ENCODE peak calls at places on chromosomes 4 and X, in seven cellular contexts. L is D341Med, V is cardiac septum, G is SK-MEL-5, Z is A172, R is A549, U is head of caudate nucleus. D is an unnamed sample.

GRCh38 chrX:119516157-119516702 is 48.0 kb downstream of the SLC25A5 start:
- DNase-seq in U (no peak), V (no peak), R (peak; percentile 71), G (peak; percentile 73), Z (peak; percentile 25), L (peak; percentile 73), D (peak; percentile 83)

GRCh38 chrX:65961714-65962113 is 78.2 kb downstream of the VSIG4 start:
- DNase-seq in L (no peak), G (no peak), R (no peak), Z (no peak), U (no peak), V (no peak), D (no peak)

GRCh38 chr4:2935762-2936743 is 27.2 kb downstream of the NOP14 start:
- DNase-seq in U (no peak), L (peak; percentile 42), Z (peak; percentile 99), G (no peak), R (no peak), V (peak; percentile 41), D (no peak)

GRCh38 chr4:113952452-113953029 is 26.9 kb downstream of the ARSJ start:
- DNase-seq in L (peak; percentile 54), U (no peak), G (peak; percentile 80), R (peak; percentile 12), V (no peak), Z (peak; percentile 44), D (peak; percentile 25)

GRCh38 chrX:135737361-135738071 is 24.1 kb downstream of the CT45A1 start:
- DNase-seq in G (peak; percentile 48), V (no peak), R (no peak), U (no peak), Z (no peak), L (no peak), D (no peak)

GRCh38 chrX:39982927-39983326 is 114.8 kb downstream of the BCOR start:
- DNase-seq in L (no peak), V (no peak), G (no peak), U (no peak), R (no peak), Z (no peak), D (no peak)

GRCh38 chr4:8229341-8229975 is 30.4 kb downstream of the SH3TC1 start:
- DNase-seq in U (no peak), G (no peak), Z (no peak), V (no peak), R (no peak), L (no peak), D (no peak)

GRCh38 chr4:109665783-109666455 is 37.3 kb downstream of the CASP6 start:
- DNase-seq in V (no peak), Z (no peak), G (no peak), U (no peak), R (no peak), L (no peak), D (peak; percentile 69)

GRCh38 chrX:154494715-154495114 is 4.3 kb upstream of the SLC10A3 start:
- DNase-seq in Z (no peak), R (no peak), L (no peak), G (no peak), V (no peak), U (no peak), D (no peak)

GRCh38 chrX:99242001-99242400 is 1168.1 kb downstream of the PCDH19 start:
- DNase-seq in Z (no peak), G (no peak), R (no peak), L (no peak), V (no peak), U (no peak), D (no peak)

GRCh38 chr4:101464596-101464995 is 117.3 kb upstream of the PPP3CA start:
- DNase-seq in R (no peak), G (no peak), V (no peak), L (no peak), Z (no peak), U (no peak), D (peak; percentile 1)

GRCh38 chrX:38431525-38431924 is 79.1 kb downstream of the OTC start:
- DNase-seq in U (no peak), Z (no peak), L (no peak), R (no peak), G (no peak), V (no peak), D (no peak)

GRCh38 chr4:21512351-21512750 is 436.2 kb downstream of the KCNIP4 start:
- DNase-seq in L (peak; percentile 55), R (peak; percentile 0), V (no peak), Z (peak; percentile 35), G (peak; percentile 69), U (no peak), D (peak; percentile 61)

GRCh38 chr4:67051000-67051789 is 494.1 kb downstream of the CENPC start:
- DNase-seq in Z (no peak), V (no peak), R (no peak), L (no peak), U (no peak), G (no peak), D (no peak)

GRCh38 chr4:107862658-107863057 is 37.9 kb downstream of the SGMS2 start:
- DNase-seq in Z (peak; percentile 63), G (no peak), V (no peak), U (no peak), R (peak; percentile 15), L (no peak), D (peak; percentile 13)

GRCh38 chrX:39969099-39969825 is 128.5 kb downstream of the BCOR start:
- DNase-seq in Z (no peak), R (no peak), V (no peak), U (no peak), G (no peak), L (no peak), D (peak; percentile 80)

GRCh38 chrX:150146271-150146888 is 208.1 kb upstream of the EOLA2 start:
- DNase-seq in Z (peak; percentile 23), R (no peak), U (no peak), V (no peak), G (no peak), L (no peak), D (no peak)

GRCh38 chr4:7423801-7424552 is 10.8 kb downstream of the PSAPL1 start:
- DNase-seq in R (no peak), U (peak; percentile 31), G (no peak), L (peak; percentile 28), V (peak; percentile 73), Z (no peak), D (no peak)

GRCh38 chrX:71859637-71860036 is 51.0 kb upstream of the NHSL2 start:
- DNase-seq in V (no peak), L (peak; percentile 47), U (no peak), R (no peak), Z (peak; percentile 49), G (peak; percentile 57), D (peak; percentile 16)

GRCh38 chr4:174451897-174452296 is 70.4 kb downstream of the HPGD start:
- DNase-seq in L (no peak), U (no peak), Z (no peak), G (no peak), V (no peak), R (no peak), D (peak; percentile 23)

GRCh38 chr4:76909711-76910110 is 11.8 kb upstream of the SOWAHB start:
- DNase-seq in Z (no peak), L (no peak), V (no peak), U (no peak), R (no peak), G (no peak), D (no peak)

GRCh38 chr4:98564847-98565246 is 93.6 kb downstream of the TSPAN5 start:
- DNase-seq in R (no peak), L (no peak), U (no peak), Z (no peak), G (peak; percentile 30), V (no peak), D (no peak)

GRCh38 chrX:118552501-118552900 is 56.9 kb downstream of the DOCK11 start:
- DNase-seq in Z (peak; percentile 63), V (no peak), R (peak; percentile 10), U (no peak), G (peak; percentile 20), L (no peak), D (no peak)

GRCh38 chr4:69855822-69856221 is 4.1 kb downstream of the SULT1E1 start:
- DNase-seq in G (no peak), Z (no peak), L (no peak), V (no peak), U (no peak), R (no peak), D (no peak)

GRCh38 chr4:6609415-6610079 is 30.9 kb upstream of the MRFAP1 start:
- DNase-seq in Z (no peak), G (no peak), L (no peak), U (no peak), V (no peak), R (no peak), D (no peak)

GRCh38 chrX:22192419-22193086 is 80.2 kb upstream of the CBLL2 start:
- DNase-seq in Z (peak; percentile 67), V (peak; percentile 81), L (peak; percentile 58), G (peak; percentile 73), R (peak; percentile 25), U (peak; percentile 76), D (peak; percentile 66)

GRCh38 chr4:78634011-78634664 is 82.6 kb downstream of the ANXA3 start:
- DNase-seq in V (no peak), G (peak; percentile 54), L (no peak), Z (no peak), U (peak; percentile 46), R (no peak), D (no peak)